ENCODE peak calls at places on chromosomes 2 and 18, in four cellular contexts. A is HepG2, V is GM12878, Z is K562. C is an unnamed sample.

GRCh38 chr2:45840481-45840880 is 189.0 kb downstream of the PRKCE start:
- DNase-seq in A (no peak), V (no peak), Z (no peak), C (no peak)

GRCh38 chr2:233428008-233428407 is 73.7 kb downstream of the DGKD start:
- DNase-seq in A (no peak), V (no peak), Z (no peak), C (no peak)

GRCh38 chr2:32947484-32948143 is 861 bp downstream of the LTBP1 start:
- DNase-seq in A (no peak), V (no peak), Z (peak), C (peak)

GRCh38 chr18:3842844-3843243 is 392.9 kb downstream of the TGIF1 start:
- DNase-seq in A (no peak), V (no peak), Z (no peak), C (no peak)

GRCh38 chr2:49687873-49688272 is 533.6 kb upstream of the FSHR start:
- DNase-seq in A (no peak), V (no peak), Z (no peak), C (no peak)

GRCh38 chr18:49048361-49048760 is 97.6 kb upstream of the SMAD7 start:
- DNase-seq in A (no peak), V (no peak), Z (no peak), C (no peak)

GRCh38 chr18:34549367-34549766 is 160.7 kb upstream of the DTNA start:
- DNase-seq in A (no peak), V (no peak), Z (no peak), C (no peak)

GRCh38 chr18:8895987-8896619 is 190.7 kb downstream of the MTCL1 start:
- DNase-seq in A (no peak), V (no peak), Z (no peak), C (no peak)

GRCh38 chr2:71721362-71721665 is 268.0 kb downstream of the DYSF start:
- DNase-seq in A (no peak), V (no peak), Z (no peak), C (no peak)

GRCh38 chr2:117812443-117812842 is 2.0 kb upstream of the DDX18 start:
- DNase-seq in A (no peak), V (no peak), Z (no peak), C (no peak)

GRCh38 chr2:188291617-188292445 is at the start of gene GULP1:
- DNase-seq in A (peak), V (no peak), Z (peak), C (peak)

GRCh38 chr2:235769046-235769445 is 275.2 kb downstream of the AGAP1 start:
- DNase-seq in A (no peak), V (no peak), Z (no peak), C (no peak)

GRCh38 chr18:79679552-79680099 is at the start of gene CTDP1:
- DNase-seq in A (peak), V (no peak), Z (peak), C (peak)

GRCh38 chr2:203740741-203741363 is 34.4 kb downstream of the CD28 start:
- DNase-seq in A (no peak), V (no peak), Z (no peak), C (no peak)

GRCh38 chr2:110206056-110206455 is 1.2 kb upstream of the NPHP1 start:
- DNase-seq in A (no peak), V (no peak), Z (peak), C (no peak)

GRCh38 chr2:148666555-148666954 is 22.0 kb downstream of the EPC2 start:
- DNase-seq in A (no peak), V (no peak), Z (no peak), C (no peak)

GRCh38 chr18:50748243-50749229 is 71.3 kb downstream of the MRO start:
- DNase-seq in A (no peak), V (no peak), Z (no peak), C (peak)

GRCh38 chr2:186274936-186275575 is 211.0 kb upstream of the ZC3H15 start:
- DNase-seq in A (peak), V (no peak), Z (no peak), C (no peak)

GRCh38 chr2:27832396-27832795 is 57.8 kb downstream of the RBKS start:
- DNase-seq in A (no peak), V (no peak), Z (no peak), C (no peak)

GRCh38 chr2:47620717-47621437 is 162.1 kb upstream of the MSH6 start:
- DNase-seq in A (no peak), V (no peak), Z (no peak), C (no peak)

GRCh38 chr2:100274076-100274475 is 48.2 kb downstream of the LONRF2 start:
- DNase-seq in A (no peak), V (no peak), Z (no peak), C (no peak)

GRCh38 chr2:121019073-121019472 is 265.9 kb downstream of the TFCP2L1 start:
- DNase-seq in A (no peak), V (no peak), Z (no peak), C (peak)

GRCh38 chr2:127413782-127414743 is 4.2 kb upstream of the PROC start:
- DNase-seq in A (peak), V (no peak), Z (no peak), C (no peak)

GRCh38 chr2:235394278-235394828 is 99.5 kb upstream of the AGAP1 start:
- DNase-seq in A (peak), V (no peak), Z (no peak), C (no peak)

GRCh38 chr2:84669122-84669521 is 152.8 kb downstream of the DNAH6 start:
- DNase-seq in A (no peak), V (no peak), Z (no peak), C (no peak)

GRCh38 chr2:3294066-3294465 is 83.6 kb downstream of the EIPR1 start:
- DNase-seq in A (peak), V (no peak), Z (no peak), C (no peak)

GRCh38 chr2:167293172-167293781 is 405.0 kb downstream of the XIRP2 start:
- DNase-seq in A (no peak), V (no peak), Z (no peak), C (no peak)

GRCh38 chr2:196823750-196824149 is 14.6 kb upstream of the C2orf66 start:
- DNase-seq in A (no peak), V (no peak), Z (no peak), C (no peak)

GRCh38 chr2:240918258-240919091 is 12.3 kb downstream of the CROCC2 start:
- DNase-seq in A (no peak), V (no peak), Z (no peak), C (peak)
- TF ChIP-seq MAX in A (no peak), V (no peak), Z (no peak), C (no peak)

DNA sequence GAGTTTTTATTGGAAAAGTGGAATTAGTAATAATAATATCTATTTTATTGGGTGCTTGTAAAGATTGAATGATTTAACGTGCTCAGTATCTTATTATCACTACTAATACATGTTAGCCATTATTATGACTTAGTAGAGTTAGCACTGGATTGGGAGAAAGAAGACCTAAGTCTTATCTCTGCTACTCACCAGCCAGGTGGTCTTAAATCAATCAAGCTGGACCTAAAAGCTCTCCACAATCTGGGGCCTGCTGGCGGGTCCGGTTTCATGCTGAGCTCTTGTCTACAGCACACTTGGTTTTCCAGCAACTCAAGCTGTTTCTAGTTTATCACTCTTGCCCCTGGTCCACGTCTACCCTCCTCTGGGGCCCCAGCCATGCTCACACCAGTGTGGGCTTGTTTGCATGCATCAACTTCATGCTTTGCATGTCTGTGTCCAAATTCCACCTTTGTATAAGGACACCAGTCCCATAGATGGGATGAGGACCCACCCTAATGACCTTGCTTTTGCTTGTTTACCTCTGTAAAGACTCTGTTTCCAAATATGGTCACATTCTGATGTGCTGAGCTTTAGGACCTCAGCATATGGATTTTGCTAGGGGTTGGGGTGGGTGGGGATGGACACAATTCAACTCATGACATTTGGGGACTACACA is 363.1 kb downstream of the LPIN1 start:
- DNase-seq in A (peak), V (no peak), Z (no peak), C (no peak)
- TF ChIP-seq CBFB in A (no peak), V (no peak), Z (no peak), C (no peak)

GRCh38 chr2:102304711-102305591 is 6.4 kb upstream of the IL1RL1 start:
- DNase-seq in A (no peak), V (no peak), Z (no peak), C (no peak)

GRCh38 chr2:102304268-102304667 is 7.1 kb upstream of the IL1RL1 start:
- DNase-seq in A (no peak), V (no peak), Z (no peak), C (no peak)

GRCh38 chr2:102302458-102302857 is 8.9 kb upstream of the IL1RL1 start:
- DNase-seq in A (no peak), V (no peak), Z (no peak), C (no peak)

GRCh38 chr2:102303589-102303988 is 7.8 kb upstream of the IL1RL1 start:
- DNase-seq in A (no peak), V (no peak), Z (no peak), C (no peak)

DNA sequence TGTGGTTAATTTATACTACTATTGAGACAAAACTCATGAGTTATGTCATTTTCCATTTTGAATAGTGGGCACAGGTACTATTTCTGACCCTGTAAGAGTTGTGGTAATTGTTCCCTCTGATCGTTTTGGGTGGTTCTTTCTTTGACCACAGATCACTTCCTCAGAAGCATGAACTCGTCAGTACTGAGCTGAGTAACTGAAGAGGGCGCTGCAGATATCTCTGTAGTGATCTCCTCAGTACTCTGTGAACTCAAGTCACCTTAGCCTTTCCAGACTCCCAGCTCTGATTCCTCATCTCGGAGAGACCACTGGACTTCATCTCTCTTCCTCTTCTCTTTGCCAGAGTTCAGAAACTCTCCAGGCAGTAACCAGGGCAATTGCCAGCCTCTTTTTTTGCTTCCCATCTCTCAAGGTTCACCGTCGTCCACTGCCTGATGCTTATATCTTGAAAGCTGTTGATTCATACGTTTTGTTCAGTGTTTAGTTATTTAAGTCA is 9.4 kb upstream of the IL1RL1 start:
- DNase-seq in A (no peak), V (peak), Z (no peak), C (peak)
- TF ChIP-seq MAX in A (no peak), V (no peak), Z (no peak), C (no peak)

DNA sequence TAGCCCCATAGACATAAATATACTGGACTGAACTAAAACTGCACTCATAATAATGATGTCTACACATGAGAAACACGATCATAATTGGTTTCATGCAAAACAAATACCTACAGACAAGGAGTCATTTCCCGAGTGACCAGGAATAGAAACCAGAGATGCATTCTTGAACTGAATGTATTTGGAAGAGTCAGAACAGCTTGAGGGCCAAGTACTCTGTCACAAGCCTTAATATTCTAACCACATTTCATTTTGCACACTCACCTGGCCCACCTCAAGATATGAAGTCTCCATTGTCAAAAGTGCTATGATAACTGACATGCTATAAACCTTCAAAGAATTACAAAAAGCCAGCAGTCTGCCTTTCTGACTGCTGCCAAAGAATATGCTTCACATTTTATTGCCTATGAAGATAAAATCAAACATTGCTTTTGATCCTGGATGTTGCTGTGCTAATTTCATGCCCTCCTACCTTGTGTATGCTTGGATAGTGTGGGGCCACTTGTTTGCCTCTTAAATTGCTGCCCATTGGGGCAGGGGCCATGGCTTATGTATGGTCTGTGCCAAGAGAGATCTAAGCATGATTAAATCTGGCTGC is 18.9 kb upstream of the ASAP2 start:
- DNase-seq in A (no peak), V (peak), Z (no peak), C (no peak)
- TF ChIP-seq CBFB in A (no peak), V (no peak), Z (no peak), C (no peak)

C was measured in WTC11.